ENCODE peak calls at places on chromosomes 13 and 19, in nine cellular contexts. O is CD4-positive, alpha-beta T cell; K is HepG2; S is astrocyte; V is hepatocyte; J is GM12865; P is progenitor cell of endocrine pancreas; W is cardiac fibroblast; D is fibroblast of the aortic adventitia. M is an unnamed sample.
A peak's percentile ranks its signal among the peaks of the same experiment; 100 is the strongest.

GRCh38 chr13:110346661-110347067 is 39.6 kb downstream of the COL4A2 start:
- DNase-seq in O (no peak), K (no peak), S (no peak), V (no peak), J (no peak), P (no peak), W (no peak), D (no peak), M (no peak)

GRCh38 chr19:38869160-38869835 is 8.8 kb downstream of the RINL start:
- DNase-seq in O (no peak), K (no peak), S (no peak), V (no peak), J (no peak), P (no peak), W (peak; percentile 5), D (no peak), M (no peak)

GRCh38 chr13:90233933-90234672 is 1113.4 kb upstream of the MIR17HG start:
- DNase-seq in O (no peak), K (no peak), S (no peak), V (no peak), J (no peak), P (no peak), W (peak; percentile 3), D (peak; percentile 22), M (no peak)

GRCh38 chr13:44768775-44769578 is 192.8 kb upstream of the TSC22D1 start:
- DNase-seq in O (no peak), K (no peak), S (peak; percentile 52), V (peak; percentile 35), J (peak; percentile 27), P (no peak), W (no peak), D (peak; percentile 59), M (no peak)

GRCh38 chr19:54156953-54157352 is 2.6 kb downstream of the LENG1 start:
- DNase-seq in O (no peak), K (no peak), S (no peak), V (peak; percentile 51), J (no peak), P (no peak), W (no peak), D (no peak), M (no peak)

GRCh38 chr13:113001251-113002140 is 32.5 kb downstream of the MCF2L start:
- DNase-seq in O (no peak), K (peak; percentile 47), S (peak; percentile 4), V (peak; percentile 83), J (no peak), P (peak; percentile 38), W (peak; percentile 17), D (no peak), M (peak; percentile 95)

GRCh38 chr13:33236021-33236420 is 49.5 kb downstream of the STARD13 start:
- DNase-seq in O (no peak), K (no peak), S (peak; percentile 89), V (no peak), J (no peak), P (no peak), W (peak; percentile 64), D (peak; percentile 85), M (no peak)

GRCh38 chr19:50695251-50696064 is 24.1 kb downstream of the SHANK1 start:
- DNase-seq in O (no peak), K (no peak), S (no peak), V (peak; percentile 66), J (no peak), P (peak; percentile 66), W (peak; percentile 10), D (no peak), M (peak; percentile 91)

GRCh38 chr19:49573009-49573408 is 7.3 kb downstream of the NOSIP start:
- DNase-seq in O (no peak), K (no peak), S (no peak), V (no peak), J (no peak), P (no peak), W (no peak), D (no peak), M (no peak)

GRCh38 chr13:48775804-48776203 is 122.1 kb downstream of the CYSLTR2 start:
- DNase-seq in O (no peak), K (no peak), S (peak; percentile 97), V (peak; percentile 16), J (no peak), P (no peak), W (peak; percentile 83), D (peak; percentile 66), M (no peak)

GRCh38 chr13:28655566-28655965 is 3.4 kb upstream of the POMP start:
- DNase-seq in O (no peak), K (no peak), S (peak; percentile 63), V (no peak), J (no peak), P (no peak), W (peak; percentile 43), D (peak; percentile 66), M (no peak)

DNA sequence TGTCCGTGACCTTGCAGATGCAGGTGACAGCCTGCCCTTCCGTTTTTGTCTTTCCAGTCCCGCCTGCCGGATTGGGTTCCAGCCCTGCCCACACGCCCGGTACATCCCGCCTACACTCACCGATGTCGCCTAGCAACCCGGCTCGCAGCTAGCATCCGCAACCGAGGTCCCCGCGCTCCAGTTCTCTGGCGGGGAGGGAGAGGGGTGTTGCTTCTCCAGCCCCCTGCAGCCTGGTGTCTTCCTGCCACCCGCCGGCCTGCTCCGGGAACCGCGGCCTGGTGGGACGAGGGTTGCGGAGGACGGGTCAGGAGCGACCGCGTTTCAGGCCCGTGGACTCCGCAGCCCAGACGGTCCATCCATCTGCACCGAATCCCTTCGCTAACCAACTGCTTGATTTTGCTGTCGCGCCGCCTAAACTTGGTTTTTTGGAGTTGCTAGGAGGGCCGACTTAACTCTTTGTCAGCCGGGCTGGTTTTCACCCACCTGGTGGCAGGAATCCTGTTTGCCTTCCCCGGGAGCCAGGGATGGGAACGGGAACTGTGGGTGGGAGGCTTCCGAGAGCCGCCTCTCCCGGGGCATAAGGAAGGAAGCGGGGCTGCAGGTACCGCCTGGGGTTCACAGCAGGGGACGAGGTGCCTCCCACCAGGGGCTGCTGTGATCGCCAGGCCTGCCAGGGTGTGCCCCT is 15.4 kb upstream of the MATK start:
- DNase-seq in O (peak; percentile 50), K (no peak), S (peak; percentile 5), V (no peak), J (peak; percentile 50), P (no peak), W (peak; percentile 13), D (peak; percentile 2), M (no peak)
- TF ChIP-seq CTCF in O (no peak), K (no peak), S (no peak), V (peak; percentile 20), J (no peak), P (peak; percentile 40), W (peak; percentile 11), D (peak; percentile 43), M (no peak)

GRCh38 chr19:3185482-3186376 is at the start of gene NCLN:
- DNase-seq in O (peak; percentile 88), K (peak; percentile 90), S (peak; percentile 85), V (peak; percentile 97), J (peak; percentile 96), P (peak; percentile 86), W (peak; percentile 95), D (peak; percentile 96), M (peak; percentile 45)
- TF ChIP-seq CTCF in O (no peak), K (no peak), S (no peak), V (no peak), J (no peak), P (no peak), W (no peak), D (no peak), M (no peak)

GRCh38 chr13:98144501-98145350 is 1.8 kb downstream of the FARP1 start:
- DNase-seq in O (no peak), K (peak; percentile 86), S (peak; percentile 46), V (peak; percentile 49), J (peak; percentile 44), P (no peak), W (peak; percentile 47), D (peak; percentile 45), M (no peak)
- TF ChIP-seq CTCF in O (no peak), K (peak; percentile 36), S (peak; percentile 11), V (peak; percentile 10), J (no peak), P (peak; percentile 36), W (peak; percentile 12), D (peak; percentile 22), M (no peak)

DNA sequence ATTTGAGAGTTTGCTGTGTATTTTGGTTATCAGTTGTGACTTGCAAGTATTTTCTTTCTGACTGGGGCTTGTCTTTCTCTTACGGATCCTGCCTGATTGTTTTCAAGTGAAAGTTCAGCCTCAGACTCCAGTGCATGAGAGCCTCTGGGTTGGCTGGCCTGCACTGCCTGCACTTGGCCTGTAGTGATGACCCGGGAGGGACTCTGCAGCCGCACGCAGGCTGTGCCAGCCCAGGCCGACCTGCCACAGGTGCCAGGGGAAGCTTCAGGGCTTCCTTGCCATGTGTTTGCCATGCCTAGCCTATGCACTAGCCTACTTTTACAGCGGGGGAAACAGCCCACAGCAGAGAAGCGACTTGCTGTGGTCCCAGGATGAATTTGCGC is 77.0 kb downstream of the KDM4B start:
- DNase-seq in O (no peak), K (no peak), S (no peak), V (no peak), J (no peak), P (no peak), W (no peak), D (no peak), M (no peak)
- TF ChIP-seq CTCF in O (no peak), K (no peak), S (no peak), V (no peak), J (no peak), P (no peak), W (no peak), D (no peak), M (no peak)

GRCh38 chr13:78604782-78605611 is 1.6 kb upstream of the POU4F1 start:
- DNase-seq in O (no peak), K (peak; percentile 50), S (no peak), V (no peak), J (no peak), P (no peak), W (no peak), D (no peak), M (no peak)
- TF ChIP-seq CTCF in O (no peak), K (peak; percentile 18), S (no peak), V (no peak), J (no peak), P (peak; percentile 22), W (no peak), D (no peak), M (no peak)

DNA sequence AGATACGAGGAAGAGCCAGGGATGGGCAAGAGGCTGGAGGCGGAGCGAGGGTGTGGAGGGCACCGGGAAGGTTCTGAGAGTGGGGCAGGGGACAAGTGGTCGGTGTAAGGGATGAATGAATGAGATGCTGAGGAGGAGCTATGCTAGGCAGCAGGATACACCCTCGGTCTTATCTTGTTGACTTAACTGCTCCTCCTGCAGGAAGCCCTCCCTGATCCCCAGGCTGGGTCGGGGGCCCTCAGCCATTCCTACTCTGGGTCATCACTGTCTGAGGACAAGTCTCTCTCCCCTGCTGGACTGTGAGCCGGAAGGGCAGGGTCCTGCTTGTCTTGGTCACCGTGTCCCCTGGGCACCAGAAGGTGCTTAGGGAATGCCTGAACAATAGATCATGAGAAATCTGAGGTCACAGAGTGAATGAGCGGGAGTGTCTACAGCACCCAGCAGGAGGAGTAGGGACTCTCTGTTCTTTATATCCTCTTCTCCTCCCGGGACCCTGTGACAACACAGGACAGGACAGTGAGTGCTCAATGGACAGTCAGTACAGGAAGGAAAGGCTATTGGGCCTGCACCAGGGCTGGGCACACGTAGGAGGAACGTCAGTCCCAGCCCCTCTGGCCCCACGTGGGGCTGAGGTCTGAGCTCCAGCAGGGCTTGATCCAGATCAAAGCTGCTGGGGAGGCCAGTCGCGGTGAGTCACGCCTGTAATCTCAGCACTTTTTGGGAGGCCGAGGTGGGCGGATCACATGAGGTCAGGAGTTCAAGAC is 6.5 kb downstream of the NKPD1 start:
- DNase-seq in O (no peak), K (peak; percentile 97), S (peak; percentile 76), V (peak; percentile 76), J (no peak), P (no peak), W (peak; percentile 89), D (peak; percentile 83), M (no peak)
- TF ChIP-seq CTCF in O (no peak), K (peak; percentile 40), S (no peak), V (no peak), J (no peak), P (no peak), W (peak; percentile 14), D (no peak), M (no peak)

GRCh38 chr19:10820173-10820572 is 15.8 kb downstream of the TMED1 start:
- DNase-seq in O (no peak), K (no peak), S (no peak), V (peak; percentile 8), J (no peak), P (no peak), W (no peak), D (no peak), M (no peak)
- TF ChIP-seq CTCF in O (no peak), K (peak; percentile 55), S (no peak), V (peak; percentile 3), J (no peak), P (peak; percentile 22), W (peak; percentile 29), D (peak; percentile 21), M (peak; percentile 14)